ENCODE peak calls at places on chromosomes 2 and 18, in ten cellular contexts. C is fibroblast of mammary gland; H is body of pancreas; Y is omental fat pad; K is A549; W is CD8-positive, alpha-beta T cell; O is adrenal gland; B is kidney; T is heart right ventricle; L is Peyer's patch. D is an unnamed sample.

GRCh38 chr18:44689736-44690135 is 9.0 kb downstream of the SETBP1 start:
- DNase-seq in C (no peak), H (no peak), Y (no peak), K (no peak), W (no peak), O (no peak), B (no peak), T (no peak), L (no peak), D (no peak)

GRCh38 chr2:73081181-73081671 is 9.7 kb upstream of the SFXN5 start:
- DNase-seq in C (no peak), H (no peak), Y (no peak), K (no peak), W (no peak), O (no peak), B (no peak), T (no peak), L (no peak), D (no peak)

GRCh38 chr2:196101325-196101981 is 32.8 kb upstream of the DNAH7 start:
- DNase-seq in C (peak; percentile 87), H (no peak), Y (no peak), K (no peak), W (no peak), O (peak; percentile 57), B (no peak), T (no peak), L (peak; percentile 76), D (peak; percentile 49)

GRCh38 chr2:30979822-30980245 is 158.4 kb downstream of the GALNT14 start:
- DNase-seq in C (peak; percentile 71), H (no peak), Y (no peak), K (peak; percentile 68), W (no peak), O (peak; percentile 79), B (peak; percentile 93), T (no peak), L (no peak), D (peak; percentile 39)

GRCh38 chr2:54640834-54641540 is 82.5 kb upstream of the EML6 start:
- DNase-seq in C (no peak), H (no peak), Y (no peak), K (no peak), W (no peak), O (no peak), B (no peak), T (no peak), L (no peak), D (no peak)

GRCh38 chr2:60551241-60552095 is 2.0 kb downstream of the BCL11A start:
- DNase-seq in C (peak; percentile 18), H (peak; percentile 56), Y (no peak), K (peak; percentile 26), W (peak; percentile 12), O (peak; percentile 58), B (peak; percentile 77), T (peak; percentile 41), L (peak; percentile 69), D (no peak)

GRCh38 chr2:164967781-164968228 is 12.5 kb upstream of the SLC38A11 start:
- DNase-seq in C (peak; percentile 77), H (no peak), Y (no peak), K (peak; percentile 57), W (no peak), O (no peak), B (no peak), T (no peak), L (no peak), D (peak; percentile 86)

GRCh38 chr2:28583899-28584553 is 88.2 kb downstream of the PLB1 start:
- DNase-seq in C (peak; percentile 98), H (peak; percentile 32), Y (peak; percentile 68), K (peak; percentile 94), W (peak; percentile 36), O (peak; percentile 90), B (peak; percentile 88), T (peak; percentile 46), L (peak; percentile 70), D (peak; percentile 91)

GRCh38 chr2:166000401-166000800 is 46.8 kb upstream of the TTC21B start:
- DNase-seq in C (no peak), H (no peak), Y (no peak), K (no peak), W (no peak), O (no peak), B (no peak), T (no peak), L (no peak), D (no peak)

GRCh38 chr2:160862226-160862625 is 298.0 kb upstream of the TANK start:
- DNase-seq in C (no peak), H (no peak), Y (no peak), K (no peak), W (no peak), O (no peak), B (no peak), T (no peak), L (no peak), D (no peak)

GRCh38 chr2:200453853-200454524 is 55.9 kb downstream of the KCTD18 start:
- DNase-seq in C (no peak), H (no peak), Y (no peak), K (no peak), W (no peak), O (no peak), B (no peak), T (no peak), L (no peak), D (no peak)
- TF ChIP-seq CTCF in C (peak; percentile 4), H (no peak), Y (no peak), K (no peak), W (no peak), O (no peak), B (no peak), T (no peak), L (no peak), D (no peak)

DNA sequence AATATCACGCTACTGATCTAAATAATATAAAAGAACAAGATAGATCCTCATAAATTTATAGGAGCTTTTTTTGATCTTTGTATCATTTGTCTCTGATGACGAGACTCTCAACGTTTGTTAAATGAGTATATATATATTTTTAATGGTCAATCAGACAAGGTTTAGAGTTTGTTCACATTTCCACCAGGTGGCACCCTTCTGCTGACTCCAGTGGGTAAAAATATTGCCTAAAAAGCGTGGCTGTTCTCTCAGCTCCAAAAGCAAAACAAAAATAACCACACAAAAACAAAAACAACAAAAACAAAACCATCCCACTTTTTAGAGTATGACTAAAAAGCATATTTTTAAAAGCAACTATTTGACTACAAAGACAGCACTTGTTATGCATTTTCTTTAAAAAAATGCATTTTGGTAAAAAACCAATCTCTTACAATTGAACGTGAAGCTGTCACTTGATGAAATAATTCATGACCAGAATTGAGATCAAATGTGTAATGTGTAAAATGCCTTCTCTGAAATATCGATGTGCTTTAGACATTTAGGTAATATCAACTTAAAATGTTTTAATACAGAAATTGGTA is 723.2 kb downstream of the DPP10 start:
- DNase-seq in C (peak; percentile 34), H (peak; percentile 46), Y (no peak), K (peak; percentile 36), W (no peak), O (peak; percentile 35), B (no peak), T (no peak), L (no peak), D (no peak)
- TF ChIP-seq CTCF in C (peak; percentile 50), H (peak; percentile 60), Y (no peak), K (peak; percentile 60), W (no peak), O (peak; percentile 67), B (peak; percentile 50), T (peak; percentile 26), L (peak; percentile 35), D (peak; percentile 45)

GRCh38 chr2:189681903-189682302 is 7.4 kb downstream of the ANKAR start:
- DNase-seq in C (peak; percentile 19), H (no peak), Y (no peak), K (no peak), W (no peak), O (no peak), B (no peak), T (no peak), L (no peak), D (no peak)

GRCh38 chr2:189681203-189681602 is 6.7 kb downstream of the ANKAR start:
- DNase-seq in C (no peak), H (no peak), Y (no peak), K (no peak), W (no peak), O (no peak), B (no peak), T (no peak), L (no peak), D (no peak)

GRCh38 chr2:189683348-189683747 is 8.9 kb downstream of the ANKAR start:
- DNase-seq in C (peak; percentile 15), H (no peak), Y (no peak), K (no peak), W (no peak), O (no peak), B (no peak), T (no peak), L (no peak), D (no peak)

GRCh38 chr2:189685540-189686229 is 11.2 kb downstream of the ANKAR start:
- DNase-seq in C (peak; percentile 70), H (no peak), Y (no peak), K (no peak), W (no peak), O (no peak), B (peak; percentile 46), T (no peak), L (no peak), D (no peak)
- TF ChIP-seq CTCF in C (no peak), H (no peak), Y (no peak), K (no peak), W (no peak), O (no peak), B (no peak), T (no peak), L (no peak), D (no peak)

DNA sequence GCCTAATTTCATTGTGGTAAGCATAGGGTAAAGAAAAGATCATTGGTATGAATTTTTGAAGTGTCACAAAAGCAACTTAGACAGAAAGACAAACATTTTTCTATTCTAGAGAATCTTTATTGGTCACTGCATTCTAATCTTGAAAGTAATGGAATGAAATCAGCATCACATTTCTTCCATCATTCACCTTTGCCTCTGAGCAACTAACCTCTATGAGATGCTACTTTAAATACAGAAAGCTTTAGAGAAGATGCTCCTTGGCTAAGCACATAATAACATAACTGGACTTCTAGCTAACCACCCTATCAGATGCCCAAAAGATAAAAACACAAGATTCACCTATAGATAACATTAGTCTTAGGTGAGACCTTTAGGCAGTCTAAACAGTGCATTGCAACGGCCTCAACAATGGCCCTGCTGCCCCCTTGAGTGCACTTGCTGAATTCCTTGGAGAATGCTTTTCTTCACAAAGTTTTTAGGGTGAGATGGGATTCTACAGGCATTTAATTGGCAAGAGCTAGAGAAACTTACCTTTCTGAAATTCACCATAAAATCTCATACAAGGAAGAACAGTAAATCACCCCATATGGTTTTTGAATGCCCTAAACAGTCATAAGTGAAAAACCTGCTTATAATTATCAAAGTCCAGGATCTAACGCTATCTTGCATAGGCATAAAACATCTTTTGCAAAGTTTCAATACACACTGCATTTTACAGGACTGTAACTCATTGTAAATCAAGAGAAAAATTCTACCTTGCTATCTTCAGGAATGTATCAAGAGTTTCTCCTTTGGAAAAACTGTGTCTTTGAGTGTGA is 791.3 kb upstream of the CHAC2 start:
- DNase-seq in C (peak; percentile 32), H (peak; percentile 18), Y (no peak), K (peak; percentile 44), W (no peak), O (no peak), B (no peak), T (no peak), L (no peak), D (no peak)
- TF ChIP-seq CTCF in C (peak; percentile 54), H (peak; percentile 56), Y (no peak), K (peak; percentile 58), W (no peak), O (no peak), B (peak; percentile 21), T (peak; percentile 23), L (no peak), D (peak; percentile 36)